ENCODE peak calls at places on chromosomes 13 and 19, in ten cellular contexts. C is A673, P is tibial artery, B is heart left ventricle, Z is upper lobe of right lung, L is psoas muscle, T is stomach, K is osteoblast, R is neuronal stem cell, O is pancreas. U is an unnamed sample.

GRCh38 chr19:1441677-1442438 is 3.7 kb downstream of the RPS15 start:
- DNase-seq in C (no peak), L (no peak), Z (peak; percentile 64), B (no peak), R (no peak), O (no peak), T (no peak), K (no peak), P (no peak), U (no peak)

GRCh38 chr13:51731759-51732158 is 72.2 kb downstream of the DHRS12 start:
- DNase-seq in K (peak; percentile 77), O (no peak), L (no peak), R (no peak), B (no peak), Z (no peak), T (no peak), C (peak; percentile 55), P (no peak), U (no peak)

GRCh38 chr19:53876651-53877224 is 5.3 kb upstream of the PRKCG start:
- DNase-seq in C (no peak), B (no peak), T (no peak), P (no peak), K (peak; percentile 52), O (no peak), Z (no peak), R (no peak), L (no peak), U (no peak)

GRCh38 chr19:48477067-48477685 is 8.0 kb downstream of the CYTH2 start:
- DNase-seq in K (peak; percentile 58), P (no peak), L (no peak), O (peak; percentile 58), C (no peak), B (no peak), T (no peak), Z (no peak), R (no peak), U (no peak)

GRCh38 chr13:25069911-25070310 is 26.0 kb upstream of the PABPC3 start:
- DNase-seq in B (no peak), C (peak; percentile 85), K (no peak), T (no peak), O (no peak), P (no peak), L (no peak), Z (no peak), R (no peak), U (no peak)

GRCh38 chr19:11337080-11337479 is 2.4 kb downstream of the RAB3D start:
- DNase-seq in P (no peak), K (no peak), O (no peak), B (no peak), R (no peak), C (no peak), L (no peak), T (no peak), Z (no peak), U (no peak)

GRCh38 chr13:98821372-98822237 is 69.1 kb upstream of the SLC15A1 start:
- DNase-seq in L (no peak), P (no peak), K (no peak), T (no peak), R (no peak), C (peak; percentile 87), O (no peak), Z (no peak), B (no peak), U (no peak)

GRCh38 chr13:105737688-105738087 is 797.8 kb downstream of the EFNB2 start:
- DNase-seq in T (no peak), B (no peak), C (no peak), P (no peak), R (no peak), K (no peak), L (no peak), Z (no peak), O (no peak), U (no peak)

GRCh38 chr19:12052571-12053169 is at the start of gene ZNF878:
- DNase-seq in O (peak; percentile 96), B (peak; percentile 91), R (peak; percentile 93), K (peak; percentile 95), Z (peak; percentile 94), C (peak; percentile 96), L (peak; percentile 85), P (peak; percentile 93), T (peak; percentile 95), U (peak; percentile 98)

DNA sequence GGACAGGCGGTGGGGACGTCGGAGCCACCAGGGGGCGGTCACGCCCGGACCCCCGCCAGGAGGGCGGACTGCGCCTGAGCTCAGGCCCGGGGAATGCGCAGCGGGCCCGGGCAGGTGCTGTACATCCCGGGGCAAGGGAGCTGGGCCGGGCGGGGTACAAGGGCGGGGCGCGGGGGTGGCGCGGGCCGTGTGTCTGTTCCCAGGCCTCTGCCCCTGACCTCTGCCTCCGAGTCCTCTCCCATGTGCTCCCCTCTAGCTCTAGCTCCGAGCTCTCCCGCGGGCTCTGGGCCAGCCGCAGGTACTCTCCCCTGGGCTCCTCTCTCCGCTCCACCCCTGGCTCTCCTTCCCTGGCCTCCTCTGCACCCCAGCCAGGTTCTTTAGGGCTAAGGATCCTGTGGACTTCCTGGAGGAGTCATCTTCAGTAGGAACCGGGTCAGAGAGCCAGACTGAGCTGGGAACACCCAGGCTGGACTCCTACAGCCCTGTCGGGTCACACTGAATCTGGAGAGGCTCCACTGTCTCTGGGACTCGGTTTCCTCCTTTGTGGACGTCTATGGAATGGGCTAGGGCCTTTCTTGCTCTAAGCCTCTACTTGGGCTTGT is 2.3 kb downstream of the PPP1R13L start:
- DNase-seq in Z (peak; percentile 79), L (no peak), P (no peak), T (peak; percentile 31), O (peak; percentile 88), B (peak; percentile 46), K (peak; percentile 91), C (no peak), R (no peak), U (peak; percentile 94)
- H3K4me3 ChIP-seq in Z (peak overlapping the region; percentile 21), L (peak overlapping the region; percentile 18), P (peak overlapping the region; percentile 27), T (no peak overlapping the region), O (no peak overlapping the region), B (no peak overlapping the region), K (peak overlapping the region; percentile 41), C (no peak overlapping the region), R (no peak overlapping the region), U (peak overlapping the region; percentile 91)

GRCh38 chr19:49927526-49928264 is 1.3 kb upstream of the ATF5 start:
- DNase-seq in L (no peak), K (no peak), R (no peak), C (no peak), B (no peak), T (no peak), P (no peak), O (peak; percentile 9), Z (no peak), U (no peak)
- H3K4me1 ChIP-seq in L (peaks cover 30% of the 10 kb centered on the region), K (peaks cover 3% of the 10 kb centered on the region), R (peaks cover 7% of the 10 kb centered on the region), C (peaks cover 53% of the 10 kb centered on the region), B (peaks cover 38% of the 10 kb centered on the region), T (peaks cover 34% of the 10 kb centered on the region), P (peaks cover 36% of the 10 kb centered on the region), O (peaks cover 9% of the 10 kb centered on the region), Z (peaks cover 9% of the 10 kb centered on the region), U (peaks cover 7% of the 10 kb centered on the region)

DNA sequence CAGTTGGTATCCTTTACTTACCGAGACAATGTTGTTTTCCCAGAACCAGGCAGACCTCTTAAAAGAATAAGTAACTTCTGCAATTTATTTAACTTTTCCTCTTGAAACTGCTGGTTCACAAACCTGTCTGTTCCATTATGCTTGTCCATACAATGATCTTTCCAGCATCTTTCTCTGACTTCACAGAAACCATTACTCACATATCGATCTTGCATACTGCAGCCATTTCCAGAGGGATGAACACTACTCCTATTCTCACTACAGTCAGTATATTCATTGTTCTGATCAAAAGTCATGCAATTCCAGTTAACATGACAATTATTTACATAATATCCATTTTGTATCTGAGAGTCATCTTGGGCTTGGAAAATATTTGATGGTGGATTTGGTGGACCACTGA is 2.8 kb downstream of the N4BP2L2 start:
- DNase-seq in L (no peak), K (no peak), B (no peak), R (no peak), O (no peak), C (no peak), T (no peak), P (no peak), Z (no peak), U (no peak)
- H3K4me3 ChIP-seq in L (peak overlapping the region; percentile 83), K (no peak overlapping the region), B (no peak overlapping the region), R (no peak overlapping the region), O (no peak overlapping the region), C (no peak overlapping the region), T (no peak overlapping the region), P (no peak overlapping the region), Z (no peak overlapping the region), U (no peak overlapping the region)

DNA sequence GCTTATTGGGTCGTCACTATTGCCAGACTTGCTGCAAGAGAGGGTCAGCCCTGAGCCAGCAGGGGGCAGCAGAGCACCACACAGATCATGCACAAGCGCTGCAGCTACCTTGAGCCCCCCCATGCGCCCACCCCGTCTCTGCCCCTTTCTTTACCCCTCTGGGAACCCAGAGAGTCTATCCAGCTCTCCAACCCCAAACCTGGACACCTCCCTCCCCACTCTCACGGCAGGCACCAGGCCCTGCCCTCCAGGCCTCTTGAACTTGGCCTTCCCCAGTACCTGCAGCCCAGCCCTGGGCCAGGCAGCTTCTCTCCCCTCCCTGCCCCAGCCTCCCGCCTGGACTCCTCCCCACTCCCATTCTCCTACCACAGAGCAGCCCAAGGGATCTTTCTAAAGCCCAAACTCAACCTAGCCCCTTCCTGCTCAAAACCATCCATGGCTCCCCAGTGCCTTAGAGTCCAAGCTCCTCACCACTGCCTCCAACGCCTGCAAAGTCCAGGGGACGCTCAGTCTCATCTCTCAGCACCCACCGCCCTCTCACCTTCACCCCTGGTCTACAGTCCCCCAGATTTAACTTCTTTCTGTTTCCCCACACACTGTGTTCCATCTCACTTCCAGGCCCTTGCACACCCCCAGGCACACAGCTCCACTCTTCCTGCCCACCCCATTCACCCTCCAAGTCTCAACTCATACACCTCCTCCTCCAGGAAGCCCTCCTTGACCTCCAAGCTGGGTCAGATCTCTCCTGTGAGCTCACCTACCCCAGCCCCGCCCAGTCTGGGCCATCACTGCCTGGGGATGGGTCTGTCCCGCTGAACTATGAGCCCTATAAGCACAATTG is 9.4 kb upstream of the CEACAM16 start:
- DNase-seq in O (peak; percentile 88), T (peak; percentile 76), R (peak; percentile 75), B (peak; percentile 73), L (peak; percentile 73), P (peak; percentile 79), Z (peak; percentile 90), K (peak; percentile 88), C (peak; percentile 76), U (peak; percentile 96)
- H3K4me1 ChIP-seq in O (peaks cover 30% of the 10 kb centered on the region), T (peaks cover 31% of the 10 kb centered on the region), R (no peaks in the 10 kb centered on the region), B (peaks cover 19% of the 10 kb centered on the region), L (peaks cover 3% of the 10 kb centered on the region), P (peaks cover 11% of the 10 kb centered on the region), Z (peaks cover 56% of the 10 kb centered on the region), K (peaks cover 25% of the 10 kb centered on the region), C (no peaks in the 10 kb centered on the region), U (no peaks in the 10 kb centered on the region)

GRCh38 chr19:31296741-31297390 is 52.4 kb downstream of the TSHZ3 start:
- DNase-seq in L (no peak), R (no peak), P (no peak), Z (peak; percentile 46), O (no peak), T (no peak), K (no peak), B (no peak), C (no peak), U (no peak)
- H3K4me3 ChIP-seq in L (no peak overlapping the region), R (no peak overlapping the region), P (no peak overlapping the region), Z (no peak overlapping the region), O (no peak overlapping the region), T (no peak overlapping the region), K (no peak overlapping the region), B (no peak overlapping the region), C (no peak overlapping the region), U (no peak overlapping the region)